ENCODE peak calls at places on chromosomes 3 and 15, in six cellular contexts. J is sciatic nerve, E is NCI-H774, O is HTR-8/SVneo, G is testis, D is omental fat pad. H is an unnamed sample.

GRCh38 chr3:143552851-143553250 is 295.4 kb downstream of the SLC9A9 start:
- DNase-seq in O (no peak), D (no peak), G (no peak), J (no peak), E (no peak), H (no peak)

GRCh38 chr15:80404057-80404718 is at the start of gene ARNT2:
- DNase-seq in J (peak; percentile 58), D (no peak), G (no peak), E (peak; percentile 24), O (peak; percentile 30), H (no peak)

GRCh38 chr3:58874795-58875194 is 175.0 kb downstream of the CFAP20DC start:
- DNase-seq in J (no peak), E (no peak), G (no peak), D (no peak), O (peak; percentile 18), H (peak; percentile 94)

GRCh38 chr3:15538345-15538744 is 16.8 kb upstream of the COLQ start:
- DNase-seq in D (no peak), J (no peak), G (no peak), E (no peak), O (no peak), H (no peak)

GRCh38 chr15:26179906-26180305 is 316.8 kb upstream of the ATP10A start:
- DNase-seq in E (peak; percentile 1), J (no peak), D (no peak), G (peak; percentile 54), O (no peak), H (no peak)

GRCh38 chr3:64023861-64024223 is 548 bp upstream of the PSMD6 start:
- DNase-seq in J (no peak), E (no peak), O (no peak), D (no peak), G (no peak), H (no peak)

GRCh38 chr15:80615783-80616391 is 79.2 kb upstream of the ABHD17C start:
- DNase-seq in E (peak; percentile 77), O (no peak), D (peak; percentile 39), G (peak; percentile 82), J (no peak), H (no peak)

GRCh38 chr3:160193644-160194192 is 31.5 kb upstream of the C3orf80 start:
- DNase-seq in J (no peak), O (no peak), E (no peak), G (no peak), D (no peak), H (no peak)

GRCh38 chr3:139320551-139321309 is 23.1 kb upstream of the MRPS22 start:
- DNase-seq in E (no peak), J (no peak), G (no peak), O (no peak), D (no peak), H (no peak)

GRCh38 chr3:10602769-10603768 is 97.7 kb upstream of the ATP2B2 start:
- DNase-seq in D (no peak), O (no peak), E (no peak), J (no peak), G (no peak), H (no peak)

H was measured in epithelial cell of prostate.